ENCODE peak calls at places on chromosomes 6 and 20, in eight cellular contexts. U is effector memory CD4-positive, alpha-beta T cell; D is B cell; O is astrocyte of the spinal cord; T is activated CD8-positive, alpha-beta memory T cell treated with anti-CD3 and anti-CD28 coated beads for 24 hours; N is NCI-H748 treated with DMSO at 0.1 percent for 48 hours; Z is T follicular helper cell; G is T-helper 17 cell. E is an unnamed sample.

GRCh38 chr6:116370717-116371383 is at the start of gene DSE:
- DNase-seq in O (peak), N (no peak), D (peak), T (peak), U (peak), G (peak), Z (peak), E (peak)

GRCh38 chr6:13814938-13815575 is 700 bp upstream of the MCUR1 start:
- DNase-seq in D (peak), U (no peak), Z (no peak), G (no peak), N (peak), O (peak), T (no peak), E (no peak)

GRCh38 chr6:73382462-73383113 is 12.0 kb upstream of the DDX43 start:
- DNase-seq in U (no peak), D (no peak), T (no peak), N (no peak), G (no peak), Z (no peak), O (no peak), E (no peak)

GRCh38 chr6:53032853-53033252 is 32.4 kb upstream of the FBXO9 start:
- DNase-seq in Z (no peak), N (no peak), T (no peak), D (no peak), U (no peak), G (no peak), O (peak), E (peak)

GRCh38 chr6:157715766-157716171 is 107.3 kb upstream of the SNX9 start:
- DNase-seq in G (no peak), T (no peak), D (no peak), Z (no peak), U (no peak), N (no peak), O (peak), E (no peak)

GRCh38 chr20:47011984-47012383 is 117.3 kb downstream of the EYA2 start:
- DNase-seq in T (no peak), N (no peak), U (no peak), D (no peak), Z (no peak), G (no peak), O (no peak), E (no peak)

GRCh38 chr20:49644980-49645565 is 68.6 kb downstream of the B4GALT5 start:
- DNase-seq in O (no peak), T (no peak), D (no peak), N (no peak), G (no peak), U (no peak), Z (no peak), E (no peak)

GRCh38 chr6:82363368-82364086 is at the start of gene TPBG:
- DNase-seq in N (peak), U (peak), O (peak), D (no peak), Z (no peak), G (no peak), T (peak), E (peak)

GRCh38 chr20:48153523-48153922 is 368.2 kb upstream of the SULF2 start:
- DNase-seq in U (no peak), Z (no peak), N (peak), T (no peak), D (no peak), O (no peak), G (no peak), E (peak)

GRCh38 chr6:163945813-163946212 is 531.3 kb downstream of the QKI start:
- DNase-seq in G (no peak), U (no peak), Z (no peak), N (no peak), O (no peak), T (no peak), D (no peak), E (peak)

GRCh38 chr6:138833819-138834539 is 38.1 kb downstream of the ECT2L start:
- DNase-seq in D (no peak), O (peak), U (no peak), Z (no peak), G (no peak), N (peak), T (no peak), E (peak)

GRCh38 chr6:30884521-30885480 is 482 bp downstream of the DDR1 start:
- DNase-seq in G (no peak), O (peak), N (peak), Z (no peak), D (peak), U (no peak), T (peak), E (peak)

GRCh38 chr20:59017493-59018231 is 1.6 kb upstream of the TUBB1 start:
- DNase-seq in D (no peak), N (no peak), Z (no peak), T (peak), G (no peak), O (no peak), U (no peak), E (no peak)

GRCh38 chr6:13918686-13919085 is 6.1 kb upstream of the RNF182 start:
- DNase-seq in T (no peak), O (no peak), Z (no peak), N (no peak), D (no peak), G (no peak), U (no peak), E (no peak)

GRCh38 chr20:462199-462991 is at the start of gene TBC1D20:
- DNase-seq in O (peak), Z (peak), U (peak), N (peak), D (peak), G (peak), T (peak), E (peak)

GRCh38 chr6:26216886-26217713 is 129.9 kb downstream of the HFE start:
- DNase-seq in U (peak), G (peak), D (peak), Z (peak), N (no peak), O (peak), T (peak), E (peak)

GRCh38 chr6:29552512-29553051 is 7.0 kb downstream of the UBD start:
- DNase-seq in G (no peak), T (peak), O (peak), N (no peak), D (peak), Z (no peak), U (no peak), E (peak)

GRCh38 chr6:44606506-44606905 is 219.0 kb downstream of the CDC5L start:
- DNase-seq in Z (no peak), D (no peak), N (peak), U (no peak), T (peak), O (no peak), G (no peak), E (no peak)